ENCODE peak calls at places on chromosomes 1 and 21, in six cellular contexts. A is AG20443, X is sciatic nerve, G is H9, T is IMR-90, Y is hypothalamus. P is an unnamed sample.

GRCh38 chr1:233304489-233305102 is 9.1 kb upstream of the PCNX2 start:
- DNase-seq in G (no peak), Y (no peak), T (peak; percentile 30), X (no peak), A (peak; percentile 27), P (no peak)

GRCh38 chr1:169250795-169251194 is 116.8 kb downstream of the NME7 start:
- DNase-seq in G (no peak), X (no peak), Y (no peak), A (no peak), T (no peak), P (no peak)

GRCh38 chr1:89633103-89633744 is at the start of gene LRRC8C:
- DNase-seq in T (peak; percentile 48), A (peak; percentile 71), X (peak; percentile 76), Y (no peak), G (peak; percentile 55), P (peak; percentile 71)

GRCh38 chr21:29571949-29572348 is 273.2 kb downstream of the BACH1 start:
- DNase-seq in Y (no peak), G (no peak), T (no peak), A (no peak), X (no peak), P (no peak)

GRCh38 chr1:189821838-189822237 is 655.8 kb downstream of the BRINP3 start:
- DNase-seq in A (no peak), Y (no peak), T (peak; percentile 36), G (no peak), X (no peak), P (no peak)

GRCh38 chr1:94250341-94250740 is 13.0 kb upstream of the ARHGAP29 start:
- DNase-seq in A (no peak), Y (no peak), T (no peak), G (no peak), X (no peak), P (no peak)

GRCh38 chr1:109931189-109931672 is 20.6 kb downstream of the CSF1 start:
- DNase-seq in A (peak; percentile 84), Y (no peak), T (peak; percentile 77), X (peak; percentile 88), G (peak; percentile 95), P (no peak)

GRCh38 chr1:19076841-19077616 is 120.6 kb upstream of the IFFO2 start:
- DNase-seq in A (no peak), T (no peak), Y (no peak), X (no peak), G (no peak), P (no peak)

GRCh38 chr1:157993179-157994080 is at the start of gene KIRREL1:
- DNase-seq in A (peak; percentile 87), X (peak; percentile 85), T (peak; percentile 65), G (no peak), Y (no peak), P (peak; percentile 13)

GRCh38 chr1:201072149-201072548 is 40.1 kb downstream of the CACNA1S start:
- DNase-seq in Y (no peak), A (no peak), X (no peak), G (no peak), T (no peak), P (no peak)

GRCh38 chr1:227169322-227169721 is 149.0 kb downstream of the CDC42BPA start:
- DNase-seq in A (no peak), X (no peak), T (no peak), Y (no peak), G (no peak), P (no peak)

GRCh38 chr1:91851130-91852010 is 34.6 kb downstream of the TGFBR3 start:
- DNase-seq in A (peak; percentile 79), Y (peak; percentile 3), T (peak; percentile 89), G (no peak), X (peak; percentile 96), P (no peak)

GRCh38 chr1:48035371-48036141 is 38.4 kb upstream of the TRABD2B start:
- DNase-seq in G (no peak), Y (no peak), X (peak; percentile 60), A (no peak), T (no peak), P (no peak)